ENCODE peak calls at places on chromosomes 11 and 22, in nine cellular contexts. L is neural crest cell; E is A673; J is anterior cingulate cortex; N is cardiac muscle cell; F is A549; V is HTR-8/SVneo; X is COR-L47; D is stimulated activated CD4-positive, alpha-beta T cell treated with anti-CD3 and anti-CD28 coated beads, Interleukin-1b, Interleukin-23, amount 100 ng/mL, for 4 hours. G is an unnamed sample.

GRCh38 chr11:14927146-14927545 is 35.1 kb upstream of the CYP2R1 start:
- DNase-seq in L (no peak), E (no peak), J (no peak), N (no peak), F (no peak), V (no peak), X (no peak), D (no peak), G (no peak)

GRCh38 chr11:8286886-8287285 is 23.2 kb upstream of the LMO1 start:
- DNase-seq in L (no peak), E (no peak), J (no peak), N (no peak), F (no peak), V (no peak), X (no peak), D (no peak), G (no peak)

GRCh38 chr11:7341551-7341950 is 89.8 kb downstream of the SYT9 start:
- DNase-seq in L (no peak), E (no peak), J (no peak), N (no peak), F (no peak), V (no peak), X (no peak), D (no peak), G (no peak)

GRCh38 chr22:30310881-30311771 is 15.6 kb downstream of the TBC1D10A start:
- DNase-seq in L (no peak), E (no peak), J (no peak), N (peak; percentile 42), F (no peak), V (no peak), X (no peak), D (no peak), G (no peak)

GRCh38 chr11:123678246-123678645 is 23.8 kb upstream of the SCN3B start:
- DNase-seq in L (no peak), E (no peak), J (no peak), N (no peak), F (no peak), V (no peak), X (no peak), D (no peak), G (no peak)

GRCh38 chr11:128732471-128733277 is 38.8 kb downstream of the FLI1 start:
- DNase-seq in L (no peak), E (no peak), J (no peak), N (no peak), F (no peak), V (no peak), X (no peak), D (no peak), G (no peak)

GRCh38 chr11:75342966-75343870 is 8.2 kb downstream of the ARRB1 start:
- DNase-seq in L (no peak), E (peak; percentile 85), J (no peak), N (no peak), F (peak; percentile 94), V (no peak), X (peak; percentile 45), D (no peak), G (no peak)

GRCh38 chr22:42651134-42651533 is 1.9 kb upstream of the CYB5R3 start:
- DNase-seq in L (no peak), E (no peak), J (no peak), N (no peak), F (peak; percentile 49), V (peak; percentile 36), X (no peak), D (no peak), G (no peak)

GRCh38 chr11:130518164-130518563 is 69.7 kb downstream of the ADAMTS15 start:
- DNase-seq in L (no peak), E (no peak), J (no peak), N (no peak), F (no peak), V (no peak), X (no peak), D (no peak), G (no peak)

GRCh38 chr11:95499516-95500135 is 268.6 kb upstream of the SESN3 start:
- DNase-seq in L (no peak), E (no peak), J (no peak), N (no peak), F (peak; percentile 33), V (no peak), X (no peak), D (no peak), G (no peak)

GRCh38 chr22:17272511-17272991 is 53.3 kb upstream of the ADA2 start:
- DNase-seq in L (no peak), E (no peak), J (no peak), N (peak; percentile 24), F (no peak), V (no peak), X (no peak), D (no peak), G (peak; percentile 21)

GRCh38 chr22:23498811-23499798 is 81.0 kb downstream of the IGLL1 start:
- DNase-seq in L (no peak), E (no peak), J (no peak), N (no peak), F (no peak), V (no peak), X (no peak), D (no peak), G (no peak)

GRCh38 chr22:28904211-28904808 is 20.9 kb downstream of the ZNRF3 start:
- DNase-seq in L (no peak), E (peak; percentile 22), J (no peak), N (no peak), F (no peak), V (no peak), X (no peak), D (no peak), G (no peak)

GRCh38 chr11:97691061-97691460 is 1301.2 kb downstream of the JRKL start:
- DNase-seq in L (no peak), E (no peak), J (no peak), N (no peak), F (no peak), V (no peak), X (no peak), D (no peak), G (no peak)

GRCh38 chr11:67376421-67376820 is 3.0 kb upstream of the CLCF1 start:
- DNase-seq in L (no peak), E (no peak), J (no peak), N (no peak), F (no peak), V (no peak), X (no peak), D (no peak), G (peak; percentile 39)

GRCh38 chr11:106072804-106073203 is 4.3 kb downstream of the KBTBD3 start:
- DNase-seq in L (no peak), E (no peak), J (no peak), N (no peak), F (no peak), V (no peak), X (no peak), D (no peak), G (no peak)

GRCh38 chr11:44088871-44089270 is 6.6 kb upstream of the EXT2 start:
- DNase-seq in L (no peak), E (no peak), J (no peak), N (no peak), F (no peak), V (no peak), X (no peak), D (no peak), G (no peak)

GRCh38 chr11:65300621-65301290 is 13.9 kb upstream of the CDC42EP2 start:
- DNase-seq in L (no peak), E (no peak), J (no peak), N (no peak), F (no peak), V (no peak), X (no peak), D (no peak), G (no peak)

GRCh38 chr22:44380716-44381500 is 68.2 kb upstream of the SHISAL1 start:
- DNase-seq in L (no peak), E (no peak), J (no peak), N (no peak), F (no peak), V (no peak), X (peak; percentile 59), D (no peak), G (peak; percentile 7)

GRCh38 chr11:18111005-18111404 is 5.1 kb upstream of the SAAL1 start:
- DNase-seq in L (no peak), E (no peak), J (no peak), N (peak; percentile 21), F (no peak), V (no peak), X (no peak), D (no peak), G (no peak)

GRCh38 chr22:41048791-41049717 is 43.3 kb upstream of the EP300 start:
- DNase-seq in L (peak; percentile 23), E (peak; percentile 73), J (no peak), N (peak; percentile 45), F (no peak), V (peak; percentile 58), X (no peak), D (no peak), G (peak; percentile 46)

GRCh38 chr22:48494968-48495750 is 1332.5 kb downstream of the BRD1 start:
- DNase-seq in L (no peak), E (no peak), J (no peak), N (no peak), F (no peak), V (no peak), X (no peak), D (no peak), G (peak; percentile 34)

GRCh38 chr11:34266987-34267386 is 90.8 kb downstream of the ABTB2 start:
- DNase-seq in L (no peak), E (peak; percentile 50), J (no peak), N (no peak), F (no peak), V (no peak), X (no peak), D (no peak), G (no peak)

GRCh38 chr11:86068138-86068861 is 584 bp downstream of the PICALM start:
- DNase-seq in L (peak; percentile 13), E (peak; percentile 50), J (no peak), N (peak; percentile 43), F (peak; percentile 33), V (no peak), X (peak; percentile 6), D (peak; percentile 17), G (no peak)

GRCh38 chr11:118998822-118999221 is 884 bp downstream of the CENATAC start:
- DNase-seq in L (no peak), E (peak; percentile 40), J (no peak), N (no peak), F (peak; percentile 50), V (peak; percentile 73), X (no peak), D (no peak), G (no peak)

GRCh38 chr11:8613036-8613435 is 19.0 kb upstream of the STK33 start:
- DNase-seq in L (no peak), E (peak; percentile 45), J (no peak), N (no peak), F (no peak), V (no peak), X (no peak), D (no peak), G (no peak)

GRCh38 chr11:75839851-75840250 is 24.8 kb downstream of the UVRAG start:
- DNase-seq in L (no peak), E (no peak), J (no peak), N (no peak), F (no peak), V (no peak), X (no peak), D (no peak), G (no peak)

G was measured in CD14-positive monocyte.